ENCODE peak calls at places on chromosome 20, in four cellular contexts. T, X, M and G are unnamed samples.

GRCh38 chr20:36461600-36462439 is 79.5 kb upstream of the MYL9 start:
- DNase-seq in T (no peak), X (no peak), M (peak; percentile 70), G (no peak)

GRCh38 chr20:17971571-17972013 is 2.8 kb downstream of the MGME1 start:
- DNase-seq in T (peak; percentile 80), X (no peak), M (peak; percentile 64), G (no peak)

GRCh38 chr20:62069741-62070216 is 4.1 kb upstream of the TAF4 start:
- DNase-seq in T (no peak), X (no peak), M (no peak), G (no peak)

GRCh38 chr20:59120491-59120890 is 43.1 kb upstream of the ZNF831 start:
- DNase-seq in T (no peak), X (no peak), M (no peak), G (no peak)

GRCh38 chr20:47680804-47681529 is 104.3 kb downstream of the SULF2 start:
- DNase-seq in T (peak; percentile 82), X (no peak), M (no peak), G (no peak)

GRCh38 chr20:13515796-13516533 is 122.8 kb downstream of the TASP1 start:
- DNase-seq in T (no peak), X (no peak), M (no peak), G (no peak)

GRCh38 chr20:18613553-18613952 is 25.7 kb downstream of the DTD1 start:
- DNase-seq in T (no peak), X (no peak), M (no peak), G (no peak)

GRCh38 chr20:56504373-56505005 is 20.1 kb upstream of the FAM209A start:
- DNase-seq in T (no peak), X (no peak), M (peak; percentile 27), G (peak; percentile 2)

GRCh38 chr20:23086931-23087411 is 847 bp upstream of the CD93 start:
- DNase-seq in T (no peak), X (no peak), M (no peak), G (no peak)

GRCh38 chr20:48205281-48205782 is 420.1 kb upstream of the SULF2 start:
- DNase-seq in T (no peak), X (no peak), M (no peak), G (no peak)

GRCh38 chr20:17570347-17571152 is 675 bp downstream of the DSTN start:
- DNase-seq in T (peak; percentile 61), X (peak; percentile 15), M (peak; percentile 58), G (no peak)

GRCh38 chr20:23371496-23371895 is 9.5 kb downstream of the GZF1 start:
- DNase-seq in T (no peak), X (no peak), M (no peak), G (no peak)

GRCh38 chr20:728022-728944 is 40.0 kb downstream of the SLC52A3 start:
- DNase-seq in T (peak; percentile 51), X (no peak), M (peak; percentile 87), G (peak; percentile 17)

GRCh38 chr20:15030826-15031225 is 693.4 kb upstream of the FLRT3 start:
- DNase-seq in T (no peak), X (no peak), M (no peak), G (no peak)

GRCh38 chr20:45019027-45019763 is 52.9 kb downstream of the STK4 start:
- DNase-seq in T (no peak), X (no peak), M (no peak), G (no peak)

GRCh38 chr20:45017859-45018258 is 51.5 kb downstream of the STK4 start:
- DNase-seq in T (no peak), X (no peak), M (no peak), G (no peak)

GRCh38 chr20:45021626-45022025 is 55.3 kb downstream of the STK4 start:
- DNase-seq in T (no peak), X (no peak), M (no peak), G (no peak)

GRCh38 chr20:45020236-45020886 is 54.0 kb downstream of the STK4 start:
- DNase-seq in T (peak; percentile 41), X (no peak), M (no peak), G (no peak)

DNA sequence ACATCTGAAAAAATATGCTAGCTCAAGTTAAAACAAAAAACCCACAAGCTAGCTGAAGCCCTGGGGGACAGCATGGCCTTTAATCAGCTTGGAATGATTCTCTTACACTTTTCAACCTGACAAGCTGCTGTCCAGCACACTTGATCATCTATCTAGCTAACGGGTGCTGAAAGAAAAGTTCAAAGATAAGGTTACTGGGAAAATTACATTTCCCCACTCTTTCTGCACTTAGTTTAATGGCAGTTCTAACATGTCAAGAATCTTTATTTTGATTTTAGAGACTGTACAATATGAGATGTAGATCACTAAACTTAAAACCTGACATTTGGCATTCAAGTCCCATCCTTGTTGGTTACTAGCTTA is 53.4 kb downstream of the STK4 start:
- DNase-seq in T (no peak), X (no peak), M (no peak), G (no peak)
- TF ChIP-seq REST in T (peak; percentile 27), X (peak; percentile 11), M (no peak), G (peak; percentile 54)

GRCh38 chr20:38159539-38159938 is 5.5 kb downstream of the TGM2 start:
- DNase-seq in T (no peak), X (no peak), M (peak; percentile 73), G (no peak)

GRCh38 chr20:38156280-38156679 is 8.8 kb downstream of the TGM2 start:
- DNase-seq in T (no peak), X (no peak), M (no peak), G (no peak)

GRCh38 chr20:38156888-38157634 is 8.0 kb downstream of the TGM2 start:
- DNase-seq in T (no peak), X (no peak), M (no peak), G (no peak)

GRCh38 chr20:38158701-38159325 is 6.3 kb downstream of the TGM2 start:
- DNase-seq in T (no peak), X (no peak), M (peak; percentile 94), G (no peak)

GRCh38 chr20:38157635-38158495 is 7.2 kb downstream of the TGM2 start:
- DNase-seq in T (no peak), X (no peak), M (no peak), G (no peak)
- TF ChIP-seq TCF7L2 in T (no peak), X (no peak), M (no peak), G (no peak)

DNA sequence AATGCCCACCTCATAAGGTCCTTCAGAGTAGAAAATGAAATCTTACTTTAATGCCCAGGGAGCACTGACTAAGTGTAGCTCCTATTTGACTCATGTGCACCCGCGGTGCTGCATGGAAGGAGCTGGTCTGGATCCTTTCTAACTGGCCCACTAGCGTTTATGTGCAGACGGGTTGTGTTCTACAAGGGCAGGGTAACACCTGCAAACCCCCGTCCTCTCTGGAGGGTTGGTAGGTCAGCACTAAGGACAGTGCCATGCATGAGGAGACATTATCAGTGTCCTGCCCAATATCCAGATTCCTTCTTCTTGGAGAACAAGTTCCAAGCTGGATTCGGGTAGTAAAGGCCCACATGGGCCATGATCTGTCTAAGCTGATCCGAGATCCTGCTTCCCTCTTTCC is 140.3 kb downstream of the ANKRD60 start:
- DNase-seq in T (no peak), X (no peak), M (no peak), G (no peak)
- TF ChIP-seq REST in T (peak; percentile 79), X (peak; percentile 13), M (no peak), G (peak; percentile 72)

GRCh38 chr20:54167909-54168872 is 5.6 kb downstream of the CYP24A1 start:
- DNase-seq in T (peak; percentile 47), X (peak; percentile 81), M (peak; percentile 35), G (no peak)
- TF ChIP-seq TCF7L2 in T (no peak), X (peak; percentile 65), M (no peak), G (no peak)

GRCh38 chr20:32218156-32218900 is 10.6 kb downstream of the POFUT1 start:
- DNase-seq in T (no peak), X (no peak), M (no peak), G (no peak)
- TF ChIP-seq REST in T (no peak), X (no peak), M (no peak), G (no peak)

DNA sequence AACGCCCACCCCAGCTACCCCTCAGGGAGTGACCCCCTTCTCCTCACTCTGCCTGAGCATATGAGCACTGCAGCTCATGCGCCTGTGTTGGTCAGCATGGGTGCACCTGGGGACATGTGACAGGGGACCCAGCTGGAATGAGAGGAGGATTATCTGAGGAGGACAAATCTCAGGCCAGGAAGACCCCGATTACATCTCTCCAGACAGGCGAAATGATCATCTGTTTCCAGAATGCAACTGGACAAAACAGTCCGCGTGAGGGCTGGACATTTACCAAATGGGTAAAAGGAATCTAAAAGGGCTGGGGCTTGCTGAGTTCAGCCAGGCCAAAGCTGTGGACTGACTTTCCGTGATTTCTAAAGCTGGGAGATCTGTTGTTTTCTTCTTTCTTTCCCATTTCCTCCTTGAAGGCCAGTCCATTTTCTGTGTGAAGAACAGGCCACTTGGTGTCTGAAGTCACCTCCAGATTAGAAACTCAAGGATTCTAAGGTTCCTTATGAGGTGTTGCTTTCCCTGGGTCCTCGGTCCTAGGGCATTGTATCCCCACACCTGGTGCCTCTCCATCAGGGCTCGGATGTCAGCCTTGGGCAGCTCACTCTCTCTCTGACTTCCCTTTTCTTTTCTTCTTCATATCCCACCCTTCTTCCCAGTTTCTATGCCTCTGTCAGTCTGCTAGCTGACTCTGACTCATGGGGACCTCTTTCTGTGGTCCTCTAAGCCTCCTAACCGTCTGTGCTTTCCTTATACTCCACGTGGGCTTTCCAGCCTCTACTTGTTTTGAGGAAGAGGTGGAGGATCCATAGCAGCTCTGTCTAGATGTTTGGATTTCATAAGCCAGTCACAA is 8.2 kb upstream of the PLTP start:
- DNase-seq in T (no peak), X (no peak), M (no peak), G (no peak)
- TF ChIP-seq TCF7L2 in T (no peak), X (no peak), M (no peak), G (no peak)